ENCODE peak calls at places on chromosomes 3 and 15, in four cellular contexts. B, N, I and P are unnamed samples.

GRCh38 chr3:18441521-18441920 is 16.4 kb upstream of the SATB1 start:
- DNase-seq in B (no peak), N (no peak), I (no peak), P (no peak)

GRCh38 chr3:131282967-131283366 is 98.6 kb upstream of the NUDT16 start:
- DNase-seq in B (no peak), N (no peak), I (no peak), P (no peak)

GRCh38 chr3:133136114-133137041 is 98.2 kb downstream of the TMEM108 start:
- DNase-seq in B (no peak), N (no peak), I (no peak), P (peak; percentile 12)

GRCh38 chr15:38514601-38515000 is 50.0 kb downstream of the RASGRP1 start:
- DNase-seq in B (no peak), N (no peak), I (no peak), P (no peak)

GRCh38 chr3:146090521-146090920 is 70.5 kb downstream of the PLOD2 start:
- DNase-seq in B (no peak), N (no peak), I (no peak), P (no peak)

GRCh38 chr3:124115279-124115678 is 123.4 kb upstream of the ROPN1 start:
- DNase-seq in B (no peak), N (no peak), I (no peak), P (no peak)

GRCh38 chr3:123732447-123732846 is 147.6 kb upstream of the HACD2 start:
- DNase-seq in B (peak; percentile 90), N (no peak), I (no peak), P (peak; percentile 70)

GRCh38 chr3:79488407-79488806 is 279.4 kb downstream of the ROBO1 start:
- DNase-seq in B (no peak), N (no peak), I (no peak), P (no peak)

GRCh38 chr3:184230081-184230602 is 757 bp downstream of the VWA5B2 start:
- DNase-seq in B (no peak), N (no peak), I (no peak), P (no peak)

GRCh38 chr3:52537726-52538421 is 1.5 kb downstream of the UQCC5 start:
- DNase-seq in B (no peak), N (no peak), I (no peak), P (no peak)

GRCh38 chr15:85581495-85581894 is 201.1 kb downstream of the AKAP13 start:
- DNase-seq in B (no peak), N (no peak), I (peak; percentile 78), P (no peak)

GRCh38 chr3:71416868-71417267 is 166.7 kb downstream of the FOXP1 start:
- DNase-seq in B (no peak), N (no peak), I (no peak), P (no peak)

GRCh38 chr3:111691293-111691909 is 96.3 kb upstream of the ZBED2 start:
- DNase-seq in B (peak; percentile 55), N (no peak), I (no peak), P (peak; percentile 79)

GRCh38 chr3:42651248-42652091 is 2.0 kb upstream of the ZBTB47 start:
- DNase-seq in B (peak; percentile 62), N (peak; percentile 75), I (no peak), P (no peak)

GRCh38 chr3:159380891-159381290 is 579.0 kb downstream of the MFSD1 start:
- DNase-seq in B (no peak), N (no peak), I (no peak), P (no peak)

GRCh38 chr3:9101286-9101685 is 138.0 kb upstream of the RAD18 start:
- DNase-seq in B (no peak), N (no peak), I (no peak), P (no peak)

GRCh38 chr3:171356251-171356650 is 104.0 kb downstream of the TNIK start:
- DNase-seq in B (no peak), N (no peak), I (no peak), P (no peak)

GRCh38 chr3:188431553-188431952 is 277.6 kb downstream of the LPP start:
- DNase-seq in B (no peak), N (no peak), I (peak; percentile 31), P (peak; percentile 78)

GRCh38 chr15:36622247-36622795 is 42.9 kb downstream of the CDIN1 start:
- DNase-seq in B (no peak), N (no peak), I (no peak), P (no peak)

GRCh38 chr3:152019516-152019915 is 146.1 kb downstream of the SUCNR1 start:
- DNase-seq in B (no peak), N (no peak), I (no peak), P (peak; percentile 19)

GRCh38 chr3:64909757-64910475 is 222.1 kb upstream of the ADAMTS9 start:
- DNase-seq in B (no peak), N (no peak), I (no peak), P (no peak)

GRCh38 chr15:77500986-77501385 is 80.3 kb downstream of the HMG20A start:
- DNase-seq in B (no peak), N (no peak), I (no peak), P (peak; percentile 91)

GRCh38 chr3:5888845-5889244 is 701.3 kb downstream of the EDEM1 start:
- DNase-seq in B (no peak), N (no peak), I (no peak), P (no peak)